ENCODE peak calls at places on chromosomes 6 and 20, in six cellular contexts. One of them, this sample, is unnamed.
A peak's percentile ranks its signal among the peaks of the same experiment; 100 is the strongest.

GRCh38 chr20:610130-611046 is at the start of gene TCF15:
- DNase-seq in K562: peak; percentile 98
- DNase-seq in A549: no peak
- DNase-seq in HepG2: no peak
- DNase-seq in endothelial cell of umbilical vein: peak; percentile 34
- DNase-seq in GM12878: no peak
- DNase-seq in this sample: no peak

GRCh38 chr6:118693562-118693961 is 42.2 kb upstream of the CEP85L start:
- DNase-seq in HepG2: no peak
- DNase-seq in endothelial cell of umbilical vein: no peak
- DNase-seq in A549: no peak
- DNase-seq in K562: no peak
- DNase-seq in GM12878: no peak
- DNase-seq in this sample: no peak

GRCh38 chr6:23456396-23456795 is 669.6 kb upstream of the NRSN1 start:
- DNase-seq in A549: no peak
- DNase-seq in GM12878: no peak
- DNase-seq in endothelial cell of umbilical vein: peak; percentile 49
- DNase-seq in HepG2: no peak
- DNase-seq in K562: no peak
- DNase-seq in this sample: no peak

GRCh38 chr6:146305098-146305497 is 238.5 kb upstream of the RAB32 start:
- DNase-seq in A549: no peak
- DNase-seq in K562: no peak
- DNase-seq in endothelial cell of umbilical vein: no peak
- DNase-seq in GM12878: no peak
- DNase-seq in HepG2: no peak
- DNase-seq in this sample: peak; percentile 47

GRCh38 chr6:111781055-111781708 is 92.1 kb downstream of the FYN start:
- DNase-seq in GM12878: no peak
- DNase-seq in HepG2: no peak
- DNase-seq in A549: no peak
- DNase-seq in endothelial cell of umbilical vein: no peak
- DNase-seq in K562: no peak
- DNase-seq in this sample: no peak

GRCh38 chr6:80605165-80605989 is 498.9 kb downstream of the BCKDHB start:
- DNase-seq in GM12878: no peak
- DNase-seq in K562: no peak
- DNase-seq in endothelial cell of umbilical vein: peak; percentile 60
- DNase-seq in A549: peak; percentile 14
- DNase-seq in HepG2: peak; percentile 18
- DNase-seq in this sample: peak; percentile 55

GRCh38 chr6:139144490-139145085 is 9.7 kb downstream of the HECA start:
- DNase-seq in endothelial cell of umbilical vein: no peak
- DNase-seq in A549: no peak
- DNase-seq in HepG2: no peak
- DNase-seq in K562: no peak
- DNase-seq in GM12878: no peak
- DNase-seq in this sample: no peak

GRCh38 chr20:50813801-50814200 is 18.9 kb downstream of the BCAS4 start:
- DNase-seq in endothelial cell of umbilical vein: no peak
- DNase-seq in HepG2: no peak
- DNase-seq in A549: no peak
- DNase-seq in K562: no peak
- DNase-seq in GM12878: no peak
- DNase-seq in this sample: no peak

GRCh38 chr6:100726741-100727140 is 154.4 kb downstream of the ASCC3 start:
- DNase-seq in endothelial cell of umbilical vein: no peak
- DNase-seq in HepG2: no peak
- DNase-seq in GM12878: no peak
- DNase-seq in K562: no peak
- DNase-seq in A549: no peak
- DNase-seq in this sample: no peak

GRCh38 chr6:2478200-2478599 is 232.8 kb upstream of the GMDS start:
- DNase-seq in K562: no peak
- DNase-seq in A549: no peak
- DNase-seq in HepG2: no peak
- DNase-seq in endothelial cell of umbilical vein: no peak
- DNase-seq in GM12878: no peak
- DNase-seq in this sample: no peak

GRCh38 chr6:21769405-21769851 is 175.9 kb downstream of the SOX4 start:
- DNase-seq in K562: no peak
- DNase-seq in endothelial cell of umbilical vein: peak; percentile 94
- DNase-seq in HepG2: no peak
- DNase-seq in A549: no peak
- DNase-seq in GM12878: no peak
- DNase-seq in this sample: no peak

GRCh38 chr6:127518710-127519468 is at the start of gene MTCL3:
- DNase-seq in A549: peak; percentile 93
- DNase-seq in GM12878: no peak
- DNase-seq in endothelial cell of umbilical vein: no peak
- DNase-seq in K562: no peak
- DNase-seq in HepG2: no peak
- DNase-seq in this sample: no peak

GRCh38 chr20:19363439-19363838 is 151.0 kb downstream of the SLC24A3 start:
- DNase-seq in A549: no peak
- DNase-seq in HepG2: no peak
- DNase-seq in endothelial cell of umbilical vein: no peak
- DNase-seq in K562: no peak
- DNase-seq in GM12878: no peak
- DNase-seq in this sample: no peak

GRCh38 chr20:38109657-38110524 is 55.2 kb downstream of the TGM2 start:
- DNase-seq in HepG2: peak; percentile 99
- DNase-seq in A549: peak; percentile 92
- DNase-seq in GM12878: no peak
- DNase-seq in endothelial cell of umbilical vein: peak; percentile 84
- DNase-seq in K562: no peak
- DNase-seq in this sample: peak; percentile 47

GRCh38 chr20:51456511-51457280 is 85.8 kb downstream of the NFATC2 start:
- DNase-seq in A549: peak; percentile 96
- DNase-seq in endothelial cell of umbilical vein: peak; percentile 99
- DNase-seq in HepG2: peak; percentile 78
- DNase-seq in GM12878: no peak
- DNase-seq in K562: peak; percentile 47
- DNase-seq in this sample: peak; percentile 63

GRCh38 chr20:33976959-33977358 is 16.8 kb upstream of the RALY start:
- DNase-seq in endothelial cell of umbilical vein: no peak
- DNase-seq in A549: no peak
- DNase-seq in K562: no peak
- DNase-seq in HepG2: no peak
- DNase-seq in GM12878: no peak
- DNase-seq in this sample: no peak

GRCh38 chr20:5654557-5654956 is 95.6 kb upstream of the SHLD1 start:
- DNase-seq in A549: peak; percentile 99
- DNase-seq in GM12878: no peak
- DNase-seq in HepG2: peak; percentile 93
- DNase-seq in endothelial cell of umbilical vein: peak; percentile 80
- DNase-seq in K562: no peak
- DNase-seq in this sample: peak; percentile 38

GRCh38 chr6:61977116-61977515 is 308.9 kb downstream of the KHDRBS2 start:
- DNase-seq in GM12878: no peak
- DNase-seq in endothelial cell of umbilical vein: no peak
- DNase-seq in K562: no peak
- DNase-seq in HepG2: no peak
- DNase-seq in A549: no peak
- DNase-seq in this sample: no peak

GRCh38 chr6:101770116-101770515 is 376.6 kb downstream of the GRIK2 start:
- DNase-seq in HepG2: no peak
- DNase-seq in A549: no peak
- DNase-seq in K562: no peak
- DNase-seq in endothelial cell of umbilical vein: no peak
- DNase-seq in GM12878: no peak
- DNase-seq in this sample: no peak

GRCh38 chr6:6918216-6918983 is 189.4 kb upstream of the RREB1 start:
- DNase-seq in HepG2: no peak
- DNase-seq in endothelial cell of umbilical vein: peak; percentile 8
- DNase-seq in GM12878: peak; percentile 91
- DNase-seq in A549: peak; percentile 44
- DNase-seq in K562: peak; percentile 33
- DNase-seq in this sample: peak; percentile 88

GRCh38 chr6:121630716-121631115 is 195.3 kb downstream of the GJA1 start:
- DNase-seq in HepG2: no peak
- DNase-seq in GM12878: no peak
- DNase-seq in A549: peak; percentile 29
- DNase-seq in K562: no peak
- DNase-seq in endothelial cell of umbilical vein: peak; percentile 80
- DNase-seq in this sample: no peak

GRCh38 chr6:8539446-8539845 is 104.1 kb upstream of the SLC35B3 start:
- DNase-seq in A549: peak; percentile 3
- DNase-seq in endothelial cell of umbilical vein: no peak
- DNase-seq in HepG2: peak; percentile 28
- DNase-seq in K562: no peak
- DNase-seq in GM12878: no peak
- DNase-seq in this sample: peak; percentile 40
- TF ChIP-seq MYC in A549: no peak
- TF ChIP-seq MYC in endothelial cell of umbilical vein: no peak
- TF ChIP-seq MYC in HepG2: no peak
- TF ChIP-seq MYC in K562: no peak
- TF ChIP-seq MYC in GM12878: no peak
- TF ChIP-seq MYC in this sample: no peak

GRCh38 chr6:140345935-140346334 is 971.5 kb upstream of the CITED2 start:
- DNase-seq in A549: no peak
- DNase-seq in K562: no peak
- DNase-seq in endothelial cell of umbilical vein: no peak
- DNase-seq in GM12878: no peak
- DNase-seq in HepG2: no peak
- DNase-seq in this sample: no peak

GRCh38 chr6:140344149-140344913 is 969.9 kb upstream of the CITED2 start:
- DNase-seq in HepG2: peak; percentile 6
- DNase-seq in A549: peak; percentile 1
- DNase-seq in K562: no peak
- DNase-seq in endothelial cell of umbilical vein: peak; percentile 70
- DNase-seq in GM12878: no peak
- DNase-seq in this sample: no peak

GRCh38 chr6:140341272-140341671 is 966.8 kb upstream of the CITED2 start:
- DNase-seq in K562: no peak
- DNase-seq in A549: no peak
- DNase-seq in GM12878: no peak
- DNase-seq in endothelial cell of umbilical vein: no peak
- DNase-seq in HepG2: peak; percentile 9
- DNase-seq in this sample: no peak

GRCh38 chr6:140343128-140343527 is 968.7 kb upstream of the CITED2 start:
- DNase-seq in A549: no peak
- DNase-seq in K562: no peak
- DNase-seq in GM12878: no peak
- DNase-seq in endothelial cell of umbilical vein: no peak
- DNase-seq in HepG2: no peak
- DNase-seq in this sample: no peak

GRCh38 chr6:140346461-140346860 is 972.0 kb upstream of the CITED2 start:
- DNase-seq in A549: no peak
- DNase-seq in endothelial cell of umbilical vein: peak; percentile 97
- DNase-seq in HepG2: no peak
- DNase-seq in K562: no peak
- DNase-seq in GM12878: no peak
- DNase-seq in this sample: no peak
- TF ChIP-seq MAX in A549: no peak
- TF ChIP-seq MAX in endothelial cell of umbilical vein: no peak
- TF ChIP-seq MAX in HepG2: no peak
- TF ChIP-seq MAX in K562: no peak
- TF ChIP-seq MAX in GM12878: no peak
- TF ChIP-seq MAX in this sample: no peak

GRCh38 chr6:27753668-27754407 is 158.4 kb downstream of the OR2B2 start:
- DNase-seq in endothelial cell of umbilical vein: peak; percentile 37
- DNase-seq in K562: peak; percentile 84
- DNase-seq in HepG2: peak; percentile 83
- DNase-seq in A549: peak; percentile 91
- DNase-seq in GM12878: peak; percentile 72
- DNase-seq in this sample: peak; percentile 97
- TF ChIP-seq MYC in endothelial cell of umbilical vein: no peak
- TF ChIP-seq MYC in K562: peak; percentile 89
- TF ChIP-seq MYC in HepG2: peak; percentile 56
- TF ChIP-seq MYC in A549: no peak
- TF ChIP-seq MYC in GM12878: no peak
- TF ChIP-seq MYC in this sample: peak; percentile 48

GRCh38 chr6:129353067-129353466 is 356.9 kb downstream of the ARHGAP18 start:
- DNase-seq in endothelial cell of umbilical vein: peak; percentile 80
- DNase-seq in GM12878: no peak
- DNase-seq in HepG2: no peak
- DNase-seq in K562: no peak
- DNase-seq in A549: no peak
- DNase-seq in this sample: no peak
- TF ChIP-seq MAX in endothelial cell of umbilical vein: peak; percentile 72
- TF ChIP-seq MAX in GM12878: no peak
- TF ChIP-seq MAX in HepG2: no peak
- TF ChIP-seq MAX in K562: no peak
- TF ChIP-seq MAX in A549: no peak
- TF ChIP-seq MAX in this sample: no peak

GRCh38 chr6:13303668-13304017 is 24.7 kb downstream of the TBC1D7 start:
- DNase-seq in endothelial cell of umbilical vein: peak; percentile 80
- DNase-seq in A549: no peak
- DNase-seq in HepG2: no peak
- DNase-seq in GM12878: peak; percentile 76
- DNase-seq in K562: no peak
- DNase-seq in this sample: no peak
- TF ChIP-seq MYC in endothelial cell of umbilical vein: no peak
- TF ChIP-seq MYC in A549: no peak
- TF ChIP-seq MYC in HepG2: no peak
- TF ChIP-seq MYC in GM12878: no peak
- TF ChIP-seq MYC in K562: no peak
- TF ChIP-seq MYC in this sample: no peak

GRCh38 chr6:8025191-8025590 is 39.0 kb downstream of the BLOC1S5 start:
- DNase-seq in K562: no peak
- DNase-seq in A549: no peak
- DNase-seq in endothelial cell of umbilical vein: no peak
- DNase-seq in GM12878: no peak
- DNase-seq in HepG2: no peak
- DNase-seq in this sample: no peak

GRCh38 chr6:8030920-8031319 is 33.3 kb downstream of the BLOC1S5 start:
- DNase-seq in A549: no peak
- DNase-seq in K562: no peak
- DNase-seq in HepG2: no peak
- DNase-seq in endothelial cell of umbilical vein: no peak
- DNase-seq in GM12878: no peak
- DNase-seq in this sample: no peak

GRCh38 chr6:8027965-8028651 is 36.1 kb downstream of the BLOC1S5 start:
- DNase-seq in K562: no peak
- DNase-seq in endothelial cell of umbilical vein: peak; percentile 77
- DNase-seq in GM12878: no peak
- DNase-seq in A549: no peak
- DNase-seq in HepG2: no peak
- DNase-seq in this sample: no peak

GRCh38 chr6:8026800-8027199 is 37.4 kb downstream of the BLOC1S5 start:
- DNase-seq in A549: no peak
- DNase-seq in GM12878: no peak
- DNase-seq in endothelial cell of umbilical vein: no peak
- DNase-seq in HepG2: no peak
- DNase-seq in K562: no peak
- DNase-seq in this sample: no peak

GRCh38 chr6:8029243-8029870 is 34.8 kb downstream of the BLOC1S5 start:
- DNase-seq in GM12878: no peak
- DNase-seq in endothelial cell of umbilical vein: peak; percentile 21
- DNase-seq in A549: peak; percentile 4
- DNase-seq in HepG2: no peak
- DNase-seq in K562: no peak
- DNase-seq in this sample: peak; percentile 33
- TF ChIP-seq MAX in GM12878: no peak
- TF ChIP-seq MAX in endothelial cell of umbilical vein: no peak
- TF ChIP-seq MAX in A549: no peak
- TF ChIP-seq MAX in HepG2: no peak
- TF ChIP-seq MAX in K562: no peak
- TF ChIP-seq MAX in this sample: no peak

GRCh38 chr6:156627524-156627923 is 149.7 kb upstream of the ARID1B start:
- DNase-seq in endothelial cell of umbilical vein: no peak
- DNase-seq in K562: no peak
- DNase-seq in HepG2: no peak
- DNase-seq in A549: no peak
- DNase-seq in GM12878: no peak
- DNase-seq in this sample: no peak
- TF ChIP-seq MYC in endothelial cell of umbilical vein: no peak
- TF ChIP-seq MYC in K562: no peak
- TF ChIP-seq MYC in HepG2: no peak
- TF ChIP-seq MYC in A549: no peak
- TF ChIP-seq MYC in GM12878: no peak
- TF ChIP-seq MYC in this sample: no peak